ENCODE peak calls at places on chromosomes 12 and 14, in nine cellular contexts. One of them, this sample, is unnamed.

GRCh38 chr12:95351745-95352144 is 122.2 kb upstream of the METAP2 start:
- DNase-seq in WTC11: no peak
- DNase-seq in fibroblast of gingiva: peak
- DNase-seq in dorsolateral prefrontal cortex: no peak
- DNase-seq in NCI-H1092 treated with DMSO at 0.1 percent for 48 hours: no peak
- DNase-seq in activated T-cell treated with anti-CD3 and anti-CD28 coated beads, Interleukin-2, amount 50 U/mL, for 1 hour: no peak
- DNase-seq in D341Med: no peak
- DNase-seq in kidney glomerular epithelial cell: no peak
- DNase-seq in anterior cingulate cortex: no peak
- DNase-seq in this sample: no peak

GRCh38 chr12:54390668-54391551 is 6.4 kb upstream of the ZNF385A start:
- DNase-seq in kidney glomerular epithelial cell: no peak
- DNase-seq in NCI-H1092 treated with DMSO at 0.1 percent for 48 hours: peak
- DNase-seq in D341Med: peak
- DNase-seq in WTC11: peak
- DNase-seq in dorsolateral prefrontal cortex: no peak
- DNase-seq in activated T-cell treated with anti-CD3 and anti-CD28 coated beads, Interleukin-2, amount 50 U/mL, for 1 hour: peak
- DNase-seq in fibroblast of gingiva: no peak
- DNase-seq in anterior cingulate cortex: peak
- DNase-seq in this sample: peak

GRCh38 chr12:12305568-12306300 is 38.9 kb upstream of the LRP6 start:
- DNase-seq in WTC11: no peak
- DNase-seq in kidney glomerular epithelial cell: no peak
- DNase-seq in anterior cingulate cortex: no peak
- DNase-seq in activated T-cell treated with anti-CD3 and anti-CD28 coated beads, Interleukin-2, amount 50 U/mL, for 1 hour: no peak
- DNase-seq in fibroblast of gingiva: no peak
- DNase-seq in D341Med: no peak
- DNase-seq in dorsolateral prefrontal cortex: no peak
- DNase-seq in NCI-H1092 treated with DMSO at 0.1 percent for 48 hours: no peak
- DNase-seq in this sample: no peak

GRCh38 chr14:20613094-20614037 is 22.2 kb upstream of the RNASE12 start:
- DNase-seq in fibroblast of gingiva: peak
- DNase-seq in WTC11: peak
- DNase-seq in activated T-cell treated with anti-CD3 and anti-CD28 coated beads, Interleukin-2, amount 50 U/mL, for 1 hour: peak
- DNase-seq in kidney glomerular epithelial cell: peak
- DNase-seq in D341Med: peak
- DNase-seq in anterior cingulate cortex: peak
- DNase-seq in dorsolateral prefrontal cortex: peak
- DNase-seq in NCI-H1092 treated with DMSO at 0.1 percent for 48 hours: peak
- DNase-seq in this sample: peak

GRCh38 chr14:76942288-76942778 is 86.2 kb downstream of the IRF2BPL start:
- DNase-seq in kidney glomerular epithelial cell: no peak
- DNase-seq in WTC11: no peak
- DNase-seq in fibroblast of gingiva: no peak
- DNase-seq in activated T-cell treated with anti-CD3 and anti-CD28 coated beads, Interleukin-2, amount 50 U/mL, for 1 hour: no peak
- DNase-seq in NCI-H1092 treated with DMSO at 0.1 percent for 48 hours: no peak
- DNase-seq in anterior cingulate cortex: no peak
- DNase-seq in D341Med: no peak
- DNase-seq in dorsolateral prefrontal cortex: no peak
- DNase-seq in this sample: no peak

GRCh38 chr12:9124346-9125031 is 8.8 kb upstream of the A2M start:
- DNase-seq in dorsolateral prefrontal cortex: no peak
- DNase-seq in fibroblast of gingiva: no peak
- DNase-seq in NCI-H1092 treated with DMSO at 0.1 percent for 48 hours: no peak
- DNase-seq in D341Med: no peak
- DNase-seq in WTC11: peak
- DNase-seq in activated T-cell treated with anti-CD3 and anti-CD28 coated beads, Interleukin-2, amount 50 U/mL, for 1 hour: no peak
- DNase-seq in anterior cingulate cortex: no peak
- DNase-seq in kidney glomerular epithelial cell: no peak
- DNase-seq in this sample: no peak

GRCh38 chr12:6953417-6954315 is 2.5 kb downstream of the PTPN6 start:
- DNase-seq in D341Med: no peak
- DNase-seq in anterior cingulate cortex: peak
- DNase-seq in NCI-H1092 treated with DMSO at 0.1 percent for 48 hours: no peak
- DNase-seq in fibroblast of gingiva: no peak
- DNase-seq in kidney glomerular epithelial cell: no peak
- DNase-seq in dorsolateral prefrontal cortex: no peak
- DNase-seq in WTC11: no peak
- DNase-seq in activated T-cell treated with anti-CD3 and anti-CD28 coated beads, Interleukin-2, amount 50 U/mL, for 1 hour: peak
- DNase-seq in this sample: no peak

GRCh38 chr12:22692964-22693555 is 68.1 kb downstream of the ETNK1 start:
- DNase-seq in anterior cingulate cortex: no peak
- DNase-seq in D341Med: no peak
- DNase-seq in kidney glomerular epithelial cell: no peak
- DNase-seq in dorsolateral prefrontal cortex: no peak
- DNase-seq in fibroblast of gingiva: no peak
- DNase-seq in WTC11: no peak
- DNase-seq in activated T-cell treated with anti-CD3 and anti-CD28 coated beads, Interleukin-2, amount 50 U/mL, for 1 hour: no peak
- DNase-seq in NCI-H1092 treated with DMSO at 0.1 percent for 48 hours: no peak
- DNase-seq in this sample: peak

GRCh38 chr14:82075566-82075965 is 541.9 kb upstream of the SEL1L start:
- DNase-seq in D341Med: no peak
- DNase-seq in kidney glomerular epithelial cell: peak
- DNase-seq in fibroblast of gingiva: no peak
- DNase-seq in anterior cingulate cortex: no peak
- DNase-seq in NCI-H1092 treated with DMSO at 0.1 percent for 48 hours: no peak
- DNase-seq in dorsolateral prefrontal cortex: no peak
- DNase-seq in activated T-cell treated with anti-CD3 and anti-CD28 coated beads, Interleukin-2, amount 50 U/mL, for 1 hour: no peak
- DNase-seq in WTC11: peak
- DNase-seq in this sample: no peak

GRCh38 chr12:3931206-3931605 is 58.0 kb upstream of the PARP11 start:
- DNase-seq in activated T-cell treated with anti-CD3 and anti-CD28 coated beads, Interleukin-2, amount 50 U/mL, for 1 hour: peak
- DNase-seq in anterior cingulate cortex: no peak
- DNase-seq in D341Med: no peak
- DNase-seq in kidney glomerular epithelial cell: no peak
- DNase-seq in NCI-H1092 treated with DMSO at 0.1 percent for 48 hours: no peak
- DNase-seq in fibroblast of gingiva: no peak
- DNase-seq in dorsolateral prefrontal cortex: no peak
- DNase-seq in WTC11: no peak
- DNase-seq in this sample: no peak

GRCh38 chr12:91383106-91383505 is 200.5 kb upstream of the DCN start:
- DNase-seq in dorsolateral prefrontal cortex: no peak
- DNase-seq in kidney glomerular epithelial cell: peak
- DNase-seq in fibroblast of gingiva: no peak
- DNase-seq in WTC11: no peak
- DNase-seq in NCI-H1092 treated with DMSO at 0.1 percent for 48 hours: no peak
- DNase-seq in anterior cingulate cortex: no peak
- DNase-seq in activated T-cell treated with anti-CD3 and anti-CD28 coated beads, Interleukin-2, amount 50 U/mL, for 1 hour: no peak
- DNase-seq in D341Med: no peak
- DNase-seq in this sample: no peak

GRCh38 chr12:66688836-66689439 is 10.1 kb upstream of the GRIP1 start:
- DNase-seq in kidney glomerular epithelial cell: peak
- DNase-seq in NCI-H1092 treated with DMSO at 0.1 percent for 48 hours: peak
- DNase-seq in WTC11: peak
- DNase-seq in fibroblast of gingiva: no peak
- DNase-seq in activated T-cell treated with anti-CD3 and anti-CD28 coated beads, Interleukin-2, amount 50 U/mL, for 1 hour: peak
- DNase-seq in anterior cingulate cortex: peak
- DNase-seq in dorsolateral prefrontal cortex: no peak
- DNase-seq in D341Med: peak
- DNase-seq in this sample: peak

GRCh38 chr14:101151226-101151929 is 247.9 kb upstream of the RTL1 start:
- DNase-seq in activated T-cell treated with anti-CD3 and anti-CD28 coated beads, Interleukin-2, amount 50 U/mL, for 1 hour: no peak
- DNase-seq in D341Med: no peak
- DNase-seq in NCI-H1092 treated with DMSO at 0.1 percent for 48 hours: no peak
- DNase-seq in kidney glomerular epithelial cell: no peak
- DNase-seq in WTC11: no peak
- DNase-seq in fibroblast of gingiva: no peak
- DNase-seq in anterior cingulate cortex: no peak
- DNase-seq in dorsolateral prefrontal cortex: no peak
- DNase-seq in this sample: no peak

GRCh38 chr12:67080637-67081036 is 188.5 kb upstream of the CAND1 start:
- DNase-seq in fibroblast of gingiva: no peak
- DNase-seq in WTC11: no peak
- DNase-seq in activated T-cell treated with anti-CD3 and anti-CD28 coated beads, Interleukin-2, amount 50 U/mL, for 1 hour: no peak
- DNase-seq in kidney glomerular epithelial cell: no peak
- DNase-seq in anterior cingulate cortex: no peak
- DNase-seq in D341Med: no peak
- DNase-seq in NCI-H1092 treated with DMSO at 0.1 percent for 48 hours: no peak
- DNase-seq in dorsolateral prefrontal cortex: no peak
- DNase-seq in this sample: no peak

GRCh38 chr14:52023518-52023917 is 34.2 kb downstream of the RTRAF start:
- DNase-seq in dorsolateral prefrontal cortex: peak
- DNase-seq in kidney glomerular epithelial cell: no peak
- DNase-seq in WTC11: no peak
- DNase-seq in NCI-H1092 treated with DMSO at 0.1 percent for 48 hours: no peak
- DNase-seq in anterior cingulate cortex: no peak
- DNase-seq in activated T-cell treated with anti-CD3 and anti-CD28 coated beads, Interleukin-2, amount 50 U/mL, for 1 hour: no peak
- DNase-seq in fibroblast of gingiva: peak
- DNase-seq in D341Med: no peak
- DNase-seq in this sample: no peak

GRCh38 chr14:50230601-50231474 is 540 bp downstream of the SOS2 start:
- DNase-seq in dorsolateral prefrontal cortex: peak
- DNase-seq in fibroblast of gingiva: peak
- DNase-seq in NCI-H1092 treated with DMSO at 0.1 percent for 48 hours: peak
- DNase-seq in anterior cingulate cortex: peak
- DNase-seq in WTC11: peak
- DNase-seq in D341Med: no peak
- DNase-seq in activated T-cell treated with anti-CD3 and anti-CD28 coated beads, Interleukin-2, amount 50 U/mL, for 1 hour: peak
- DNase-seq in kidney glomerular epithelial cell: peak
- DNase-seq in this sample: peak

GRCh38 chr14:89123851-89124250 is 293.2 kb downstream of the FOXN3 start:
- DNase-seq in kidney glomerular epithelial cell: no peak
- DNase-seq in D341Med: no peak
- DNase-seq in dorsolateral prefrontal cortex: no peak
- DNase-seq in activated T-cell treated with anti-CD3 and anti-CD28 coated beads, Interleukin-2, amount 50 U/mL, for 1 hour: no peak
- DNase-seq in NCI-H1092 treated with DMSO at 0.1 percent for 48 hours: no peak
- DNase-seq in anterior cingulate cortex: no peak
- DNase-seq in WTC11: no peak
- DNase-seq in fibroblast of gingiva: no peak
- DNase-seq in this sample: no peak

GRCh38 chr12:114682920-114683708 is 861 bp downstream of the TBX3 start:
- DNase-seq in anterior cingulate cortex: no peak
- DNase-seq in fibroblast of gingiva: no peak
- DNase-seq in activated T-cell treated with anti-CD3 and anti-CD28 coated beads, Interleukin-2, amount 50 U/mL, for 1 hour: no peak
- DNase-seq in NCI-H1092 treated with DMSO at 0.1 percent for 48 hours: peak
- DNase-seq in dorsolateral prefrontal cortex: no peak
- DNase-seq in D341Med: no peak
- DNase-seq in WTC11: no peak
- DNase-seq in kidney glomerular epithelial cell: no peak
- DNase-seq in this sample: no peak

This sample was measured in BE2C.